ENCODE peak calls at places on chromosomes 16 and 17, in seven cellular contexts. G, T, P, Z, S, M and N are unnamed samples.
A peak's percentile ranks its signal among the peaks of the same experiment; 100 is the strongest.

GRCh38 chr17:56125830-56126819 is 27.1 kb upstream of the ANKFN1 start:
- DNase-seq in M (peak; percentile 65), G (peak; percentile 59), S (peak; percentile 74), T (peak; percentile 41), Z (peak; percentile 37), P (no peak), N (peak; percentile 74)

GRCh38 chr16:30173054-30173453 is 10.3 kb upstream of the CORO1A start:
- DNase-seq in M (no peak), P (no peak), S (no peak), G (no peak), Z (no peak), T (no peak), N (no peak)

GRCh38 chr17:57823469-57824401 is 26.1 kb downstream of the MRPS23 start:
- DNase-seq in S (peak; percentile 27), Z (peak; percentile 41), M (no peak), G (no peak), T (no peak), P (no peak), N (no peak)

GRCh38 chr17:51951737-51952136 is 206.8 kb downstream of the CA10 start:
- DNase-seq in M (no peak), S (no peak), T (no peak), Z (no peak), G (no peak), P (no peak), N (no peak)

GRCh38 chr17:27983853-27984252 is 58.6 kb upstream of the NLK start:
- DNase-seq in T (no peak), P (no peak), M (no peak), G (no peak), S (no peak), Z (no peak), N (no peak)

GRCh38 chr16:82241469-82242052 is 71.5 kb upstream of the MPHOSPH6 start:
- DNase-seq in Z (no peak), M (no peak), S (no peak), P (no peak), G (peak; percentile 43), T (no peak), N (peak; percentile 46)

GRCh38 chr16:57539072-57539796 is 2.9 kb upstream of the CCDC102A start:
- DNase-seq in M (no peak), T (no peak), G (no peak), S (no peak), P (no peak), Z (no peak), N (no peak)

GRCh38 chr17:40794466-40794865 is 5.3 kb downstream of the KRT28 start:
- DNase-seq in S (no peak), Z (no peak), T (no peak), M (no peak), G (no peak), P (no peak), N (no peak)

GRCh38 chr17:68853439-68853838 is 101.8 kb downstream of the ABCA8 start:
- DNase-seq in M (no peak), S (no peak), G (no peak), P (no peak), T (no peak), Z (no peak), N (no peak)

GRCh38 chr17:68849673-68850260 is 105.4 kb downstream of the ABCA8 start:
- DNase-seq in M (no peak), T (no peak), G (no peak), S (no peak), P (no peak), Z (no peak), N (no peak)

GRCh38 chr17:68851875-68852274 is 103.3 kb downstream of the ABCA8 start:
- DNase-seq in G (no peak), M (no peak), T (no peak), Z (no peak), S (no peak), P (no peak), N (no peak)

GRCh38 chr17:68843522-68843921 is 111.7 kb downstream of the ABCA8 start:
- DNase-seq in G (no peak), P (no peak), Z (no peak), S (no peak), M (no peak), T (no peak), N (no peak)

DNA sequence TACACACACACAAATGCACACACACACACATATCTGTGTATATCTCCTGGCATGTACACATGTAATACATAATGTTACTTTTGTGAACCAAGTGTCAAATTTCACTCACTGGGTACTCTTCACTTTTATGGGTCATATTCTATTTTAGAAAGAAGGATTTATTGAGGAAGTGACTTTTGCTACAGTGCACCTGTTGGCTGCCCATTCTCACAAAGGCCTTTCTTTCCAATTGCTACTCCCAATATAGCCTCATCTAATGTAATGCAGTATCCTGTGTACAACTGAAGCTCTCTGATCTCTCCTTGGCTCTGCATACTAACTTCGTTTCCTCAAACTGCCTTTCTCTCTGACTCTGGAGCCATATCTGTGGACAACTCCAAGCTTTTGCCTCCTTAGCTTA is 107.5 kb downstream of the ABCA8 start:
- DNase-seq in S (no peak), Z (no peak), P (no peak), G (no peak), T (no peak), M (no peak), N (no peak)
- H2BK120ac ChIP-seq in S (no peak overlapping the region), Z (no peak overlapping the region), P (no peak overlapping the region), G (no peak overlapping the region), T (no peak overlapping the region), M (no peak overlapping the region), N (no peak overlapping the region)

GRCh38 chr16:14505846-14506245 is 124.2 kb downstream of the PARN start:
- DNase-seq in P (no peak), M (no peak), Z (peak; percentile 68), S (peak; percentile 79), T (no peak), G (no peak), N (no peak)
- H3K4me2 ChIP-seq in P (no peak overlapping the region), M (no peak overlapping the region), Z (no peak overlapping the region), S (no peak overlapping the region), T (no peak overlapping the region), G (no peak overlapping the region), N (no peak overlapping the region)

GRCh38 chr17:17359271-17359670 is 56.1 kb downstream of the NT5M start:
- DNase-seq in T (no peak), Z (no peak), G (no peak), S (no peak), M (no peak), P (no peak), N (no peak)
- H3K18ac ChIP-seq in T (no peak overlapping the region), Z (no peak overlapping the region), G (no peak overlapping the region), S (no peak overlapping the region), M (no peak overlapping the region), P (no peak overlapping the region), N (no peak overlapping the region)

DNA sequence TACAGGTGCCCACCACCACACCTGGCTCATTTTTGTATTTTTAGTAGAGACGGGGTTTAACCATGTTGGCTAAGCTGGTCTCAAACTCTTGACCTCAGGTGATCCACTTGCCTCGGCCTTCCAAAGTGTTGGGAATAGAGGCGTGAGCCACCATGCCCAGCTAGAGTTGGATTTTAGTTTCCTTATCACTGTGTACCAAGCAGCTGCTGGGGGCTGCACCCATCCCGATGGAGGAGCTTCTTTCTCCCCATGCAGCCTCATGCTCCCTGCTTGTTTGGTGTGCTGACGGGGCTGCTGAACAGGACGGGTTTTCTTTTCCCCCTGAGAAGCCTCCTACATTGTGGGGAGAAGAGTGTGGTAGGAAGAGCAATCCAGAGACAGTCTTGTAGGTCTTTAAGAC is 173.2 kb downstream of the LGALS9B start:
- DNase-seq in S (no peak), M (no peak), P (no peak), G (no peak), Z (no peak), T (no peak), N (no peak)
- H2BK120ac ChIP-seq in S (no peak overlapping the region), M (no peak overlapping the region), P (no peak overlapping the region), G (no peak overlapping the region), Z (no peak overlapping the region), T (no peak overlapping the region), N (no peak overlapping the region)

GRCh38 chr17:80101160-80101945 is at the start of gene GAA:
- DNase-seq in G (peak; percentile 90), P (peak; percentile 44), S (peak; percentile 76), Z (peak; percentile 72), M (peak; percentile 94), T (peak; percentile 89), N (peak; percentile 85)
- H3K4me2 ChIP-seq in G (peak within 1 kb of the TSS; percentile 47), P (peak within 1 kb of the TSS; percentile 89), S (peak within 1 kb of the TSS; percentile 98), Z (peak within 1 kb of the TSS; percentile 95), M (peak within 1 kb of the TSS; percentile 90), T (peak within 1 kb of the TSS; percentile 95), N (peak within 1 kb of the TSS; percentile 86)

GRCh38 chr17:66966529-66967418 is 2.3 kb downstream of the CACNG4 start:
- DNase-seq in Z (no peak), M (no peak), T (no peak), S (no peak), P (no peak), G (no peak), N (no peak)

GRCh38 chr17:66967867-66968543 is 3.5 kb downstream of the CACNG4 start:
- DNase-seq in T (no peak), Z (no peak), G (no peak), S (no peak), M (no peak), P (no peak), N (no peak)

GRCh38 chr17:66964083-66964771 is at the start of gene CACNG4:
- DNase-seq in S (no peak), T (no peak), Z (no peak), M (no peak), P (no peak), G (no peak), N (peak; percentile 62)

GRCh38 chr17:66964930-66965800 is 658 bp downstream of the CACNG4 start:
- DNase-seq in G (peak; percentile 90), M (peak; percentile 33), T (no peak), S (no peak), Z (no peak), P (no peak), N (peak; percentile 80)

GRCh38 chr17:66965801-66966528 is 1.5 kb downstream of the CACNG4 start:
- DNase-seq in S (no peak), M (peak; percentile 13), T (no peak), G (peak; percentile 73), P (no peak), Z (no peak), N (peak; percentile 69)
- H3K18ac ChIP-seq in S (no peak overlapping the region), M (peak overlapping the region; percentile 73), T (peak overlapping the region; percentile 80), G (no peak overlapping the region), P (no peak overlapping the region), Z (no peak overlapping the region), N (no peak overlapping the region)

DNA sequence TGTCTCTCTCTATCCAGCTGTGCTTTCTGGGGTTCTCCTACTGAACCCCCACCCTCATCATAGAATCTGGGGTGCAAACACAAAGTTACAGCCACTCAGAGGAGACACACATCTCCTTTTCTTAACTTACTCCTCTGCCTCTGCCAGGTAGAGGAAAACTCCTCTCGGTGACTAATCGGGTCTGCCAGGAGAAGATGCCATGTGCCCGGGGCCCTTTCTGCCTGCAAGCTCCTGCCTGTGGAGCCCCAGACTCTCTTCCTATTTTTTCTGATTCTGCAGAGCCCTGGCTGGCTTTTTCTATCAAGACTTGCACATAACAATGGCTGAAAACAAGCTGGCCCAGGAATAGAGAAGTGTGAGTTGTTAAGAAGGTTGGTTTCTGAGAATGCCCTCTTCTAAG is 10.4 kb downstream of the SLC6A4 start:
- DNase-seq in G (no peak), M (peak; percentile 73), Z (no peak), T (no peak), S (no peak), P (no peak), N (no peak)
- H2BK120ac ChIP-seq in G (no peak overlapping the region), M (no peak overlapping the region), Z (no peak overlapping the region), T (no peak overlapping the region), S (no peak overlapping the region), P (no peak overlapping the region), N (no peak overlapping the region)